ENCODE peak calls at places on chromosomes 2 and 18, in four cellular contexts. Y is brain microvascular endothelial cell, D is NCI-H1417, N is endothelial cell. M is an unnamed sample.

GRCh38 chr2:202780514-202781021 is 91.0 kb downstream of the ICA1L start:
- DNase-seq in Y (peak), D (no peak), N (no peak), M (no peak)

GRCh38 chr2:64143154-64144056 is 815 bp downstream of the PELI1 start:
- DNase-seq in Y (peak), D (peak), N (peak), M (peak)

GRCh38 chr2:238777369-238778067 is 70.4 kb upstream of the TWIST2 start:
- DNase-seq in Y (no peak), D (no peak), N (no peak), M (no peak)

GRCh38 chr2:85956647-85957039 is 67.9 kb upstream of the ST3GAL5 start:
- DNase-seq in Y (no peak), D (no peak), N (no peak), M (no peak)

GRCh38 chr2:28488083-28488482 is 7.8 kb upstream of the PLB1 start:
- DNase-seq in Y (no peak), D (no peak), N (no peak), M (no peak)

GRCh38 chr2:78035804-78036203 is 513.6 kb upstream of the LRRTM4 start:
- DNase-seq in Y (no peak), D (no peak), N (no peak), M (peak)

GRCh38 chr2:72803151-72803550 is 22.7 kb downstream of the EXOC6B start:
- DNase-seq in Y (no peak), D (no peak), N (no peak), M (no peak)

GRCh38 chr2:164850235-164850634 is 8.6 kb upstream of the COBLL1 start:
- DNase-seq in Y (no peak), D (no peak), N (no peak), M (no peak)

GRCh38 chr2:61471905-61472805 is 1.3 kb upstream of the USP34 start:
- DNase-seq in Y (peak), D (peak), N (no peak), M (no peak)

GRCh38 chr2:628651-629050 is 48.6 kb downstream of the TMEM18 start:
- DNase-seq in Y (no peak), D (no peak), N (no peak), M (no peak)

GRCh38 chr2:240250985-240251847 is 110.8 kb upstream of the OTOS start:
- DNase-seq in Y (peak), D (no peak), N (no peak), M (peak)

GRCh38 chr18:1092228-1092627 is 187.6 kb downstream of the ADCYAP1 start:
- DNase-seq in Y (no peak), D (no peak), N (peak), M (peak)

GRCh38 chr2:196954001-196954400 is 27.5 kb upstream of the PGAP1 start:
- DNase-seq in Y (no peak), D (no peak), N (no peak), M (no peak)

GRCh38 chr2:17646838-17647701 is 106.5 kb downstream of the SMC6 start:
- DNase-seq in Y (no peak), D (no peak), N (no peak), M (no peak)

M was measured in iPS-NIHi11.